ENCODE peak calls at places on chromosomes 6 and 20, in five cellular contexts. O is brain microvascular endothelial cell; Y is CD4-positive, alpha-beta memory T cell; I is lower lobe of right lung; V is upper lobe of right lung. R is an unnamed sample.

GRCh38 chr6:108798672-108799355 is 49.4 kb upstream of the ARMC2 start:
- DNase-seq in O (no peak), Y (peak; percentile 57), I (peak; percentile 59), V (no peak), R (no peak)

GRCh38 chr6:7419065-7419464 is 29.5 kb downstream of the RIOK1 start:
- DNase-seq in O (peak; percentile 16), Y (no peak), I (no peak), V (no peak), R (no peak)

GRCh38 chr6:82906951-82907350 is 158.7 kb downstream of the UBE3D start:
- DNase-seq in O (peak; percentile 23), Y (no peak), I (no peak), V (no peak), R (no peak)

GRCh38 chr6:127816643-127817042 is 84.2 kb downstream of the THEMIS start:
- DNase-seq in O (no peak), Y (no peak), I (no peak), V (no peak), R (no peak)

GRCh38 chr6:45738057-45738455 is 277.6 kb downstream of the CLIC5 start:
- DNase-seq in O (no peak), Y (no peak), I (no peak), V (no peak), R (no peak)

GRCh38 chr20:45822863-45823262 is 4.2 kb downstream of the TNNC2 start:
- DNase-seq in O (no peak), Y (no peak), I (no peak), V (peak; percentile 72), R (no peak)

GRCh38 chr20:40986774-40987173 is 41.8 kb upstream of the TOP1 start:
- DNase-seq in O (no peak), Y (no peak), I (no peak), V (no peak), R (no peak)

GRCh38 chr6:135796884-135797283 is 54.6 kb upstream of the PDE7B start:
- DNase-seq in O (no peak), Y (no peak), I (no peak), V (no peak), R (no peak)

GRCh38 chr6:34237316-34237721 is 646 bp downstream of the HMGA1 start:
- DNase-seq in O (no peak), Y (peak; percentile 33), I (peak; percentile 57), V (peak; percentile 71), R (no peak)

GRCh38 chr6:129235167-129236072 is 352.5 kb downstream of the LAMA2 start:
- DNase-seq in O (no peak), Y (no peak), I (no peak), V (no peak), R (no peak)

GRCh38 chr6:143236151-143236788 is 175.6 kb downstream of the AIG1 start:
- DNase-seq in O (no peak), Y (no peak), I (no peak), V (no peak), R (no peak)

GRCh38 chr6:40383348-40384115 is 203.6 kb downstream of the LRFN2 start:
- DNase-seq in O (no peak), Y (no peak), I (no peak), V (no peak), R (no peak)

GRCh38 chr20:25989196-25989595 is 292.5 kb upstream of the ZNF337 start:
- DNase-seq in O (no peak), Y (no peak), I (no peak), V (peak; percentile 46), R (no peak)

DNA sequence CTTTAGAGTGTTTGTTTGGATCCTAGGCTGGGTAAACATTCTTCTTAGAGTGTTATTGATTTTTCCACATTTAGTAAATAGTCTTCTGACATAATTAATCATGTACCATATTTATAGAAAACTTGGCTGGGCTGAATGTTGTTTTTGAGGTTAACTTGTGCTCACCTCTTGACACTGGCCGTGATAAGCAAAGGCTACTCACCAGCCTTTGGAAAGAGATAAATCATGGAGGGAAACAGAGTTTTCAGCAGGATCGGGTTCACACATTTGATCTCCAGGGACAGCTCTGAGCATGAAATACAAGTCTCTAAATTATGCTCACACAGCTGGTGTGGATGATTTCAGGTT is 6.3 kb upstream of the CD93 start:
- DNase-seq in O (peak; percentile 59), Y (no peak), I (no peak), V (no peak), R (no peak)
- H3K27ac ChIP-seq in O (no peak overlapping the region), Y (no peak overlapping the region), I (no peak overlapping the region), V (no peak overlapping the region), R (no peak overlapping the region)

DNA sequence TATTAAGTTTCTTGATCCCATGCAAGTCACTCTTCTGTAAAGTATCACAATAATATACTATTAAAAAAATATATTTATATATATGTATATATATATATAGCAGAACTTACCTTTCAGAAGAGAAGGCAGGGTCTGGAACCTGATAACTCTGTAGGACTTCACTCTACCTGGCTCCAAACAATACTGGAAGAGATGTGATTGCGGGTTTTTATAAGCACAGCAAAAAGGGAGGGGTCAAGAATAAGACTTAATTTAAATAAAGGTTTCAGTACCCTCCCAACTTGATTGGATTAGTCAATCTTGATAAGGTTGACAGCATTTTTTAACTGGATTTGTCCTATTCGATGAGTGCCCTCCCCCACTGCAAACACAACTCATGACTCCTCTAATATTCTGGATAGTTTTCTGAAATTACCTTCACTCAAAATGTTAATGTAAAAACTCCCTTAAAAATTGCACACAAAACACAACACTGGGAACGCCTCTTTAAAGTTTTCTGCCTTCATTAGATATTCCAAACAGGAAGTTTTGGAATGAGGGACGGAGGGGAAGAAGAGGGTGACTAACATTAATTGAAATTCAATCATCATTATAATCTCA is 4.0 kb upstream of the ZNF217 start:
- DNase-seq in O (no peak), Y (no peak), I (no peak), V (no peak), R (no peak)
- H3K4me3 ChIP-seq in O (no peak overlapping the region), Y (no peak overlapping the region), I (no peak overlapping the region), V (no peak overlapping the region), R (no peak overlapping the region)

GRCh38 chr6:52509281-52510212 is 67.3 kb downstream of the TRAM2 start:
- DNase-seq in O (peak; percentile 68), Y (no peak), I (no peak), V (no peak), R (no peak)
- H3K27ac ChIP-seq in O (peak overlapping the region; percentile 96), Y (no peak overlapping the region), I (no peak overlapping the region), V (no peak overlapping the region), R (no peak overlapping the region)

GRCh38 chr6:148441454-148441911 is 98.8 kb downstream of the SASH1 start:
- DNase-seq in O (peak; percentile 15), Y (no peak), I (no peak), V (no peak), R (no peak)
- H3K4me3 ChIP-seq in O (no peak overlapping the region), Y (no peak overlapping the region), I (peak overlapping the region; percentile 2), V (no peak overlapping the region), R (no peak overlapping the region)

GRCh38 chr20:50115041-50115512 is 2.1 kb upstream of the UBE2V1 start:
- DNase-seq in O (no peak), Y (no peak), I (no peak), V (no peak), R (no peak)
- H3K27ac ChIP-seq in O (peak overlapping the region; percentile 43), Y (peak overlapping the region; percentile 59), I (peak overlapping the region; percentile 66), V (peak overlapping the region; percentile 59), R (no peak overlapping the region)

DNA sequence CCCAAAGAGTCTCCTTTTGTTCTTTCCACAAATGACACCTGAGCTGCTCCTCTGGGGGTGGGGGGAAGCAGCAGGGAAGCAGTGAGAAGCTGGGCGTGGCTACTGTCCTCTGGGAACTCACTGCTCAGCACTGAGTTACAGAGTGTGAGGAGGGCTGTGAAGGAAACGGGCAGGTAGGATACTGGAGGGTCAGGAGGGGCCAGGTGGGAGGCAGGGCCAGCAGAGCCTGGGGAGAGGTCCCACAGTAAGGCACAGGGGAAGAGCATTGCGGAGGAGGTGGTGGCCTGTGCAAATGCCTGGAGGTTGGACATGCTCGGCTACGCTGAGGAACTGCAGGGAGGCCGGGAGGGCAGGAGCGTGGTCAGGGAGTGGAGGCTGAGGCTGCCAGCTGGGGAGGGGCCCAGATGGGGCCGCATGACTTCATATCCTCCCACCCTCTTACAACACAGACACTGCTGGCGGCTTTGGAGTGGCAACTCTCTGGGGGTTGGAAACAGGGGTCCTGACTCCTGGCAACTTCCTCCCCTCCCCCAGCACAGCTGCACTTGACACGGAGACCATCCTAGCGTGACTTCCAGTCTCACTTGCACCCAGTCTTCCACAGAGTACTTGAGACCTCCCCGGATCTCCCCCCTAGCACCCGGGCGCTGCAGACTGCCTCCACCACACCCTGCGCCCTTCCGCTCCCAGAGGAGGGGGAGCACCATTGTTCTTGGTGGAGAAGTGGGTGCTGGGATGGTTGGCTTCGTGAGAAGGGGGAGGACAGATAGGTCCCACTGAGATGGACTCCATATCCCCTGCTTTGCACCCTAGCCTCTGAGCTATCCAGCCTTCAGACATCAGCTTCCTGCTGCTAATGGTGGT is 34.2 kb downstream of the RBM38 start:
- DNase-seq in O (no peak), Y (no peak), I (peak; percentile 30), V (no peak), R (no peak)
- H3K4me3 ChIP-seq in O (no peak overlapping the region), Y (no peak overlapping the region), I (no peak overlapping the region), V (no peak overlapping the region), R (no peak overlapping the region)

GRCh38 chr6:134535831-134536230 is 217.9 kb upstream of the SGK1 start:
- DNase-seq in O (no peak), Y (no peak), I (no peak), V (no peak), R (no peak)
- H3K27ac ChIP-seq in O (no peak overlapping the region), Y (no peak overlapping the region), I (peak overlapping the region; percentile 51), V (no peak overlapping the region), R (no peak overlapping the region)

DNA sequence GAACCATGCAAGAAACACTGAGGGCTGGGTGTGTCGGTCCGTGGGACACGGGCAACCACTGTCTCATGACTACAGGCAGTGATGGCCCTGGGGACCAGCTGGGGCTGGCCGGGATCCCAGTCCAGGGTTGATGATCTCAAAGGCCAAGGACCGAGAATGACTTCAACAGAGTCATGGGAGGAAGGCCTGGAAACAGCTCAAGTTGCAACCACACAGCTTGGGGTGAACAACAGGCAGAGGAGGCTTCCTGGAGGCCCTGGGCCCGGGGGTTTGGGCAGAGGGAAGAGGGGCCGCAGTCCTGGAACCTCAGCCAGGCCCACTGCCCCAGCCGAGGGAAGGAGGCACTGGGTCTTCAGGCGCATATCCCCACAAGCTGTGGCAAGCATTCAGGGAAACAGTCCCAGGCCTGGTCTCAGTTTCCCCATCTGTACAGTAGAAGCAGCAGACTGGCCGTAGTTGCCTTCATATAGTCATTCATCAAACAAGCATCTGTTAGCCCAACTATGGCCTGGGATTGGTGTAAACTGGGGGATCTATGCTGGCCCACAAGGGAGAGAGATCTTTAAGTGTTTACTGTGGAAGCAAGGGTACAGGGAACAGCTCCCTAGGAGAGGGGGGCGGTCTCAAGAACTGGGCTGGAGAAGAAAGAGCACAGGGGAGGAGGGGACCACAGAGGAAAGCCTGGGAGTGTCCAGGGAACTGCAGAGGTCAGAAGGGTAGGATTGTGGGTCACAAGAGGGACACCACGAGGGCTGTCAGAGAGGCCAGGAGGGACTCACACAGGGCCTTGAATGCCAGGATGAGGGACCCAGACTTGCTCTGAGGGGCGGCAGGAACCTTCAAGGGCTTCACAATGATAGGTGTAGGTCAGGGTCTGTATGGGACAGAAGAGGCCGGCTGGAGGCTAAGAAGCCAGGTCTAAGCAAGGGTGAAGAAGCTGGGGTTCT is 2.1 kb downstream of the MYL9 start:
- DNase-seq in O (peak; percentile 77), Y (no peak), I (no peak), V (no peak), R (no peak)
- H3K4me3 ChIP-seq in O (peak overlapping the region; percentile 92), Y (no peak overlapping the region), I (peak overlapping the region; percentile 65), V (peak overlapping the region; percentile 69), R (no peak overlapping the region)

R was measured in iPS DF 6.9.